ENCODE peak calls at places on chromosome 14, in ten cellular contexts. S, I, W, Z, B, T, N, M, A and F are unnamed samples.

GRCh38 chr14:55298423-55298822 is 27.2 kb downstream of the FBXO34 start:
- DNase-seq in S (no peak), I (peak), W (no peak), Z (no peak), B (no peak), T (no peak), N (no peak), M (no peak), A (no peak), F (no peak)

GRCh38 chr14:23085458-23085857 is 9.5 kb downstream of the ACIN1 start:
- DNase-seq in S (no peak), I (no peak), W (no peak), Z (no peak), B (no peak), T (no peak), N (no peak), M (no peak), A (no peak), F (no peak)

GRCh38 chr14:61531741-61532505 is 163.4 kb upstream of the HIF1A start:
- DNase-seq in S (peak), I (no peak), W (no peak), Z (no peak), B (no peak), T (no peak), N (no peak), M (no peak), A (no peak), F (no peak)

GRCh38 chr14:105436402-105436801 is 16.8 kb downstream of the MTA1 start:
- DNase-seq in S (no peak), I (no peak), W (no peak), Z (no peak), B (no peak), T (no peak), N (no peak), M (no peak), A (no peak), F (no peak)

GRCh38 chr14:24965934-24966593 is 83.9 kb downstream of the STXBP6 start:
- DNase-seq in S (peak), I (no peak), W (no peak), Z (no peak), B (no peak), T (no peak), N (no peak), M (no peak), A (no peak), F (no peak)

GRCh38 chr14:48350971-48351370 is 675.6 kb upstream of the MDGA2 start:
- DNase-seq in S (no peak), I (no peak), W (no peak), Z (no peak), B (no peak), T (no peak), N (no peak), M (no peak), A (no peak), F (no peak)

GRCh38 chr14:103031956-103032355 is 25.4 kb downstream of the CDC42BPB start:
- DNase-seq in S (peak), I (no peak), W (no peak), Z (no peak), B (peak), T (no peak), N (no peak), M (no peak), A (no peak), F (no peak)

GRCh38 chr14:60095781-60096450 is 4.2 kb downstream of the PCNX4 start:
- DNase-seq in S (no peak), I (no peak), W (no peak), Z (no peak), B (no peak), T (no peak), N (no peak), M (no peak), A (no peak), F (no peak)

GRCh38 chr14:94378527-94379290 is 9.7 kb downstream of the SERPINA1 start:
- DNase-seq in S (no peak), I (no peak), W (no peak), Z (no peak), B (peak), T (no peak), N (no peak), M (no peak), A (no peak), F (no peak)

GRCh38 chr14:43877351-43877900 is 629.7 kb downstream of the FSCB start:
- DNase-seq in S (no peak), I (no peak), W (no peak), Z (no peak), B (no peak), T (no peak), N (no peak), M (no peak), A (no peak), F (no peak)

GRCh38 chr14:23910081-23910875 is 43.3 kb upstream of the DHRS4 start:
- DNase-seq in S (peak), I (no peak), W (peak), Z (no peak), B (no peak), T (no peak), N (no peak), M (no peak), A (no peak), F (no peak)

GRCh38 chr14:88454886-88455285 is 69.4 kb downstream of the SPATA7 start:
- DNase-seq in S (no peak), I (no peak), W (no peak), Z (no peak), B (no peak), T (no peak), N (no peak), M (no peak), A (no peak), F (no peak)

GRCh38 chr14:98754343-98755025 is 517.5 kb downstream of the BCL11B start:
- DNase-seq in S (no peak), I (no peak), W (no peak), Z (no peak), B (no peak), T (no peak), N (no peak), M (no peak), A (no peak), F (no peak)

GRCh38 chr14:72737560-72737943 is 156.3 kb downstream of the DPF3 start:
- DNase-seq in S (no peak), I (no peak), W (no peak), Z (no peak), B (peak), T (no peak), N (no peak), M (no peak), A (no peak), F (no peak)

GRCh38 chr14:104158827-104159798 is 20.7 kb downstream of the KIF26A start:
- DNase-seq in S (peak), I (no peak), W (no peak), Z (no peak), B (no peak), T (no peak), N (no peak), M (no peak), A (no peak), F (peak)
- TF ChIP-seq CTCF in S (no peak), I (no peak), W (no peak), Z (no peak), B (no peak), T (no peak), N (no peak), M (no peak), A (no peak), F (no peak)

GRCh38 chr14:100423421-100424010 is 100.4 kb downstream of the SLC25A47 start:
- DNase-seq in S (no peak), I (no peak), W (no peak), Z (no peak), B (no peak), T (no peak), N (no peak), M (no peak), A (no peak), F (no peak)
- H3K27ac ChIP-seq in S (no peak), I (no peak), W (no peak), Z (no peak), B (no peak), T (no peak), N (no peak), M (no peak), A (peak), F (no peak)

GRCh38 chr14:92356677-92357076 is 33.7 kb downstream of the SLC24A4 start:
- DNase-seq in S (no peak), I (no peak), W (no peak), Z (no peak), B (no peak), T (no peak), N (no peak), M (no peak), A (no peak), F (no peak)

GRCh38 chr14:92351750-92352149 is 28.8 kb downstream of the SLC24A4 start:
- DNase-seq in S (no peak), I (no peak), W (no peak), Z (no peak), B (no peak), T (no peak), N (no peak), M (no peak), A (no peak), F (no peak)

GRCh38 chr14:92353447-92353846 is 30.5 kb downstream of the SLC24A4 start:
- DNase-seq in S (no peak), I (no peak), W (no peak), Z (no peak), B (no peak), T (no peak), N (no peak), M (no peak), A (no peak), F (no peak)

GRCh38 chr14:92348154-92348553 is 25.2 kb downstream of the SLC24A4 start:
- DNase-seq in S (no peak), I (no peak), W (no peak), Z (no peak), B (no peak), T (no peak), N (no peak), M (no peak), A (no peak), F (no peak)

GRCh38 chr14:92352158-92352985 is 29.4 kb downstream of the SLC24A4 start:
- DNase-seq in S (no peak), I (no peak), W (peak), Z (no peak), B (no peak), T (no peak), N (no peak), M (no peak), A (no peak), F (no peak)
- TF ChIP-seq CTCF in S (no peak), I (peak), W (peak), Z (no peak), B (peak), T (no peak), N (no peak), M (peak), A (peak), F (no peak)

DNA sequence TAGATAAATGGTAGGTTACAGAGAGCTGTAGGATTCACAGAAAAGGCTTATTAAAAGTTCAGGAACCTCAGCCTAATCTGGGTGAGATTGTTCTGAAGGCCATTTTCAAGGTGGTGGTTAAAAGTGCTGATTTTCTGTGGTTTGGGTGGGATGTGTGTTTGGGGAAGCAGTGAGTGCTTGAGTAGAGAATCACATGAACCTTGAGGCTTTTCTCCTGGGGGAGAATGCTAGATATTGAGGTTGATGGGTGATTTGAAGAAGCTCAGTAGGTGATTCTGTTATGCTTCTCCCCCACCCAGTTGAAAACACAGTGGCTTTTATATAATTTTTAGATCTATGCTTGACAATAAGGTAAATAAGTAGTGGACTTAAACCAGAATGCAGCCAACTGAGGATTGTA is 420.9 kb downstream of the PCNX1 start:
- DNase-seq in S (no peak), I (no peak), W (no peak), Z (no peak), B (no peak), T (no peak), N (no peak), M (no peak), A (no peak), F (no peak)
- H3K27ac ChIP-seq in S (no peak), I (no peak), W (no peak), Z (no peak), B (no peak), T (no peak), N (peak), M (no peak), A (no peak), F (no peak)

DNA sequence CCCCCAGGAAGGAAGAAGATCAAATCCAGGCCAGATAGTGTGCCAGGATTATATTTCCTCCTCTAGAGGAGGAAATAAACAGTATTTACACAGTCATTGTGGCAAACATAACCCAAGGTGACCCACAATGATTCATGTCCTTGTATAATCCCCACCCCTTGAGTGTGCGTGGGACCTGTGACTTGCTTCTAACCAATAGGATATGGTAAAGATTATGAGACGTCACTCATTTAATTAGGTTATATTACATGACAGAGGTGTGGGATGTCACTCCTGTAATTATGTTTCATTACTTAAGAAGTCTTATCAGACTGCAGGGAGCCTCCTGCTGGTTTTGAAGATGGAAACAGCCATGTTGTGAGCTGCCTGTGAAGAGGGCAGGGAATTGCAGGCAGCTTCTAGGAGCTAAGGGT is 12.2 kb upstream of the CATSPERB start:
- DNase-seq in S (peak), I (no peak), W (no peak), Z (no peak), B (no peak), T (no peak), N (no peak), M (no peak), A (no peak), F (no peak)
- TF ChIP-seq CTCF in S (no peak), I (no peak), W (no peak), Z (no peak), B (no peak), T (no peak), N (no peak), M (no peak), A (no peak), F (no peak)

GRCh38 chr14:96811265-96811664 is 14.1 kb downstream of the VRK1 start:
- DNase-seq in S (no peak), I (no peak), W (no peak), Z (no peak), B (no peak), T (no peak), N (no peak), M (no peak), A (no peak), F (no peak)
- H3K27ac ChIP-seq in S (no peak), I (no peak), W (no peak), Z (no peak), B (no peak), T (no peak), N (no peak), M (no peak), A (no peak), F (no peak)

DNA sequence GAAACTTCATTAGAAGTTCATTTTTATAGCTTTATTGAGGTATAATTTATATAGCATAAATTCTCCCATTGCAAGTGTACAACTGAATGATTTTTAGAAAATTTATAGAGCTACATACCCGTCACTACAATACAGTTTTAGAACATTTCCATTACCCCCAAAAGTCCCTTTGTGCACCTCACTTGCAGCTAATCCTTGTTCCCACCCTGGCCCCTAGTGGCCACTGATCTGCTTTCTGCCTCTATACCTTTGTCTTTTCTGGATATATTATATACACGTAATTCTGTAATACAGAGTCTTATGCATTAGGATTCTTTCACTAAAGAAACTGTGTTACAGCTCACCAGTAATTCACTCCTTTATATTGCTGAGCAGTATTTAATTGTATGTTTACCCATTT is 145.1 kb upstream of the DIO2 start:
- DNase-seq in S (no peak), I (no peak), W (no peak), Z (no peak), B (no peak), T (no peak), N (no peak), M (no peak), A (no peak), F (no peak)
- TF ChIP-seq CTCF in S (no peak), I (no peak), W (peak), Z (no peak), B (no peak), T (no peak), N (no peak), M (no peak), A (no peak), F (no peak)

GRCh38 chr14:28023853-28024252 is 742.7 kb upstream of the FOXG1 start:
- DNase-seq in S (no peak), I (no peak), W (no peak), Z (no peak), B (no peak), T (no peak), N (no peak), M (no peak), A (no peak), F (no peak)

DNA sequence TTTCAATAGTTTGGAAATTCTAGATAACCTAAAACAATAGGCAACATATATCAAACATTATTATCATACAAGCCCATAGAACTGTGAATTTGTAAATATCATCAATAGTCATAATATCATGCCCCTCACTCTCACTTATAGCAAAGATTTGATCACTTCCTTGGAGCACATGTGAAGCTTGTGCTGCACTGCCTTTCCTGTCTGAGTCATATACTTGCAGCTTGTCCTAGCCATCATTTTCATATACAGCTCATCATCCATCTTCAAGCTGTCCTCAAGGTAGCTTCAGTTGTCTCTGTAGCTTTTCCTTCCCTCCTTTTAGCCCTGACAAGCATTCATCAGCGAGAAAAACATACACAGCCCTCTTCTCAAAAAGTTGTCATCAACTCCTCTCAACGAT is 746.5 kb upstream of the FOXG1 start:
- DNase-seq in S (no peak), I (no peak), W (no peak), Z (no peak), B (no peak), T (no peak), N (no peak), M (no peak), A (no peak), F (no peak)
- H3K27ac ChIP-seq in S (no peak), I (no peak), W (no peak), Z (no peak), B (no peak), T (no peak), N (no peak), M (no peak), A (no peak), F (no peak)

GRCh38 chr14:32560213-32560857 is 231.2 kb downstream of the AKAP6 start:
- DNase-seq in S (peak), I (no peak), W (no peak), Z (no peak), B (peak), T (no peak), N (no peak), M (no peak), A (no peak), F (no peak)
- TF ChIP-seq CTCF in S (peak), I (peak), W (peak), Z (peak), B (peak), T (peak), N (peak), M (peak), A (peak), F (peak)

GRCh38 chr14:74906923-74907620 is 16.0 kb downstream of the RPS6KL1 start:
- DNase-seq in S (no peak), I (no peak), W (no peak), Z (peak), B (no peak), T (no peak), N (no peak), M (no peak), A (no peak), F (no peak)
- H3K27ac ChIP-seq in S (no peak), I (no peak), W (no peak), Z (peak), B (no peak), T (no peak), N (no peak), M (no peak), A (peak), F (no peak)